ENCODE peak calls at places on chromosomes 2 and 18, in five cellular contexts. U is activated T-cell treated with anti-CD3 and anti-CD28 coated beads for 48 hours, I is hypothalamus, C is iris pigment epithelial cell, T is brain microvascular endothelial cell. J is an unnamed sample.

GRCh38 chr2:31233216-31233615 is 736 bp upstream of the EHD3 start:
- DNase-seq in U (no peak), I (no peak), C (no peak), T (no peak), J (no peak)

GRCh38 chr2:190786404-190787166 is 94.0 kb upstream of the GLS start:
- DNase-seq in U (no peak), I (no peak), C (no peak), T (no peak), J (no peak)

GRCh38 chr2:2399390-2399789 is 68.3 kb upstream of the MYT1L start:
- DNase-seq in U (no peak), I (no peak), C (no peak), T (no peak), J (no peak)

GRCh38 chr2:60552096-60552850 is 1.2 kb downstream of the BCL11A start:
- DNase-seq in U (no peak), I (no peak), C (no peak), T (no peak), J (no peak)

GRCh38 chr2:12097860-12098259 is 351.4 kb downstream of the LPIN1 start:
- DNase-seq in U (no peak), I (no peak), C (no peak), T (no peak), J (no peak)

GRCh38 chr2:157698430-157698829 is 69.8 kb upstream of the ACVR1C start:
- DNase-seq in U (no peak), I (no peak), C (no peak), T (no peak), J (no peak)

GRCh38 chr18:48138660-48139426 is 208.4 kb upstream of the SMAD2 start:
- DNase-seq in U (no peak), I (no peak), C (no peak), T (no peak), J (no peak)

GRCh38 chr18:54162431-54162830 is 62.0 kb downstream of the MBD2 start:
- DNase-seq in U (no peak), I (no peak), C (peak), T (peak), J (no peak)

GRCh38 chr2:9980520-9980919 is 29.0 kb downstream of the GRHL1 start:
- DNase-seq in U (no peak), I (no peak), C (no peak), T (no peak), J (no peak)

GRCh38 chr2:10085852-10086148 is 5.6 kb upstream of the CYS1 start:
- DNase-seq in U (no peak), I (no peak), C (no peak), T (no peak), J (no peak)

GRCh38 chr2:219106251-219106650 is 45.5 kb upstream of the IHH start:
- DNase-seq in U (no peak), I (no peak), C (no peak), T (no peak), J (no peak)

GRCh38 chr2:5467506-5467905 is 224.7 kb upstream of the SOX11 start:
- DNase-seq in U (no peak), I (no peak), C (no peak), T (no peak), J (no peak)